ENCODE peak calls at places on chromosome 1, in seven cellular contexts. T is right cardiac atrium; E is thoracic aorta; C is CD8-positive, alpha-beta memory T cell; Z is activated T-helper 1 cell treated with Interleukin-2 at 50 U/mL for 16 hours; D is GDM1; S is iris pigment epithelial cell. K is an unnamed sample.

GRCh38 chr1:212612251-212612961 is 3.8 kb downstream of the ATF3 start:
- DNase-seq in T (no peak), E (no peak), C (no peak), Z (no peak), D (no peak), S (peak), K (no peak)

GRCh38 chr1:198272492-198272891 is 115.7 kb downstream of the NEK7 start:
- DNase-seq in T (no peak), E (no peak), C (no peak), Z (no peak), D (no peak), S (peak), K (no peak)

GRCh38 chr1:82920418-82921248 is 1078.3 kb downstream of the TTLL7 start:
- DNase-seq in T (no peak), E (no peak), C (no peak), Z (no peak), D (no peak), S (peak), K (no peak)

GRCh38 chr1:153922076-153922837 is 515 bp downstream of the GATAD2B start:
- DNase-seq in T (peak), E (no peak), C (no peak), Z (no peak), D (peak), S (peak), K (peak)

GRCh38 chr1:31084782-31085569 is 19.5 kb upstream of the PUM1 start:
- DNase-seq in T (no peak), E (no peak), C (no peak), Z (no peak), D (no peak), S (no peak), K (no peak)

GRCh38 chr1:202801169-202801568 is 7.1 kb downstream of the KDM5B start:
- DNase-seq in T (no peak), E (no peak), C (no peak), Z (no peak), D (no peak), S (no peak), K (no peak)

GRCh38 chr1:223765036-223765718 is 52.8 kb downstream of the CAPN2 start:
- DNase-seq in T (peak), E (no peak), C (no peak), Z (no peak), D (no peak), S (peak), K (no peak)

GRCh38 chr1:99728494-99729235 is 37.8 kb downstream of the FRRS1 start:
- DNase-seq in T (peak), E (no peak), C (no peak), Z (no peak), D (no peak), S (peak), K (no peak)

GRCh38 chr1:158146165-158146564 is 34.5 kb upstream of the CD1D start:
- DNase-seq in T (no peak), E (no peak), C (no peak), Z (no peak), D (no peak), S (peak), K (no peak)

GRCh38 chr1:31315902-31316301 is 19.1 kb downstream of the ZCCHC17 start:
- DNase-seq in T (no peak), E (no peak), C (no peak), Z (no peak), D (no peak), S (no peak), K (no peak)

GRCh38 chr1:3481836-3482589 is 27.5 kb downstream of the ARHGEF16 start:
- DNase-seq in T (no peak), E (no peak), C (no peak), Z (no peak), D (no peak), S (peak), K (no peak)

GRCh38 chr1:208269338-208269666 is 25.1 kb upstream of the PLXNA2 start:
- DNase-seq in T (no peak), E (no peak), C (no peak), Z (no peak), D (no peak), S (no peak), K (no peak)

GRCh38 chr1:109991400-109991925 is 6.9 kb downstream of the AHCYL1 start:
- DNase-seq in T (no peak), E (no peak), C (no peak), Z (no peak), D (no peak), S (no peak), K (no peak)

GRCh38 chr1:171257207-171258052 is 9.1 kb downstream of the FMO1 start:
- DNase-seq in T (peak), E (no peak), C (no peak), Z (no peak), D (no peak), S (peak), K (no peak)

GRCh38 chr1:66274634-66275033 is 259.3 kb upstream of the SGIP1 start:
- DNase-seq in T (no peak), E (no peak), C (no peak), Z (no peak), D (no peak), S (peak), K (no peak)

GRCh38 chr1:172177849-172178248 is 242.6 kb upstream of the C1orf105 start:
- DNase-seq in T (no peak), E (no peak), C (no peak), Z (no peak), D (no peak), S (no peak), K (no peak)

K was measured in T-helper 9 cell.